ENCODE peak calls at places on chromosomes 16 and 17, in five cellular contexts. One of them, this sample, is unnamed.

GRCh38 chr16:73171380-73171779 is 123.5 kb upstream of the ZFHX3 start:
- DNase-seq in lower lobe of right lung: no peak
- DNase-seq in esophagus muscularis mucosa: no peak
- DNase-seq in mammary epithelial cell: no peak
- DNase-seq in fibroblast of lung: peak
- DNase-seq in this sample: no peak

GRCh38 chr17:42414782-42415409 is 8.2 kb downstream of the CAVIN1 start:
- DNase-seq in lower lobe of right lung: peak
- DNase-seq in esophagus muscularis mucosa: no peak
- DNase-seq in mammary epithelial cell: no peak
- DNase-seq in fibroblast of lung: no peak
- DNase-seq in this sample: no peak

GRCh38 chr17:33668516-33668915 is 375.4 kb upstream of the ASIC2 start:
- DNase-seq in lower lobe of right lung: no peak
- DNase-seq in esophagus muscularis mucosa: no peak
- DNase-seq in mammary epithelial cell: no peak
- DNase-seq in fibroblast of lung: no peak
- DNase-seq in this sample: no peak

GRCh38 chr16:2846511-2847310 is 11.3 kb downstream of the PRSS22 start:
- DNase-seq in lower lobe of right lung: no peak
- DNase-seq in esophagus muscularis mucosa: no peak
- DNase-seq in mammary epithelial cell: peak
- DNase-seq in fibroblast of lung: peak
- DNase-seq in this sample: no peak

GRCh38 chr16:50025544-50025931 is 513 bp downstream of the CNEP1R1 start:
- DNase-seq in lower lobe of right lung: no peak
- DNase-seq in esophagus muscularis mucosa: no peak
- DNase-seq in mammary epithelial cell: peak
- DNase-seq in fibroblast of lung: peak
- DNase-seq in this sample: no peak

GRCh38 chr17:21278304-21279197 is 6.0 kb upstream of the MAP2K3 start:
- DNase-seq in lower lobe of right lung: peak
- DNase-seq in esophagus muscularis mucosa: no peak
- DNase-seq in mammary epithelial cell: no peak
- DNase-seq in fibroblast of lung: no peak
- DNase-seq in this sample: no peak

GRCh38 chr16:16122264-16122663 is 101.0 kb downstream of the ABCC6 start:
- DNase-seq in lower lobe of right lung: no peak
- DNase-seq in esophagus muscularis mucosa: no peak
- DNase-seq in mammary epithelial cell: no peak
- DNase-seq in fibroblast of lung: no peak
- DNase-seq in this sample: no peak

GRCh38 chr17:51119415-51120356 is 982 bp downstream of the SPAG9 start:
- DNase-seq in lower lobe of right lung: peak
- DNase-seq in esophagus muscularis mucosa: peak
- DNase-seq in mammary epithelial cell: peak
- DNase-seq in fibroblast of lung: peak
- DNase-seq in this sample: no peak

GRCh38 chr17:48522031-48522593 is 8.7 kb downstream of the HOXB1 start:
- DNase-seq in lower lobe of right lung: no peak
- DNase-seq in esophagus muscularis mucosa: no peak
- DNase-seq in mammary epithelial cell: no peak
- DNase-seq in fibroblast of lung: peak
- DNase-seq in this sample: no peak

GRCh38 chr17:21024024-21024423 is 18.8 kb downstream of the USP22 start:
- DNase-seq in lower lobe of right lung: no peak
- DNase-seq in esophagus muscularis mucosa: no peak
- DNase-seq in mammary epithelial cell: no peak
- DNase-seq in fibroblast of lung: no peak
- DNase-seq in this sample: no peak

GRCh38 chr16:73154063-73154870 is 106.3 kb upstream of the ZFHX3 start:
- DNase-seq in lower lobe of right lung: peak
- DNase-seq in esophagus muscularis mucosa: no peak
- DNase-seq in mammary epithelial cell: no peak
- DNase-seq in fibroblast of lung: peak
- DNase-seq in this sample: no peak

GRCh38 chr16:66278604-66279262 is 87.8 kb upstream of the CDH5 start:
- DNase-seq in lower lobe of right lung: no peak
- DNase-seq in esophagus muscularis mucosa: no peak
- DNase-seq in mammary epithelial cell: peak
- DNase-seq in fibroblast of lung: no peak
- DNase-seq in this sample: no peak

GRCh38 chr17:35780876-35781409 is 14.5 kb downstream of the MMP28 start:
- DNase-seq in lower lobe of right lung: no peak
- DNase-seq in esophagus muscularis mucosa: no peak
- DNase-seq in mammary epithelial cell: no peak
- DNase-seq in fibroblast of lung: no peak
- DNase-seq in this sample: no peak

GRCh38 chr17:74212262-74212912 is 984 bp upstream of the TTYH2 start:
- DNase-seq in lower lobe of right lung: peak
- DNase-seq in esophagus muscularis mucosa: no peak
- DNase-seq in mammary epithelial cell: no peak
- DNase-seq in fibroblast of lung: peak
- DNase-seq in this sample: no peak

GRCh38 chr17:15119928-15120327 is 145.2 kb downstream of the PMP22 start:
- DNase-seq in lower lobe of right lung: no peak
- DNase-seq in esophagus muscularis mucosa: no peak
- DNase-seq in mammary epithelial cell: no peak
- DNase-seq in fibroblast of lung: no peak
- DNase-seq in this sample: no peak

GRCh38 chr17:73194514-73195222 is 1.8 kb downstream of the COG1 start:
- DNase-seq in lower lobe of right lung: no peak
- DNase-seq in esophagus muscularis mucosa: no peak
- DNase-seq in mammary epithelial cell: no peak
- DNase-seq in fibroblast of lung: peak
- DNase-seq in this sample: no peak

GRCh38 chr17:9308069-9308468 is 267.6 kb downstream of the STX8 start:
- DNase-seq in lower lobe of right lung: no peak
- DNase-seq in esophagus muscularis mucosa: no peak
- DNase-seq in mammary epithelial cell: peak
- DNase-seq in fibroblast of lung: no peak
- DNase-seq in this sample: no peak

GRCh38 chr17:39599006-39599664 is 8.6 kb downstream of the NEUROD2 start:
- DNase-seq in lower lobe of right lung: no peak
- DNase-seq in esophagus muscularis mucosa: no peak
- DNase-seq in mammary epithelial cell: no peak
- DNase-seq in fibroblast of lung: no peak
- DNase-seq in this sample: no peak

GRCh38 chr16:66740533-66740932 is 10.9 kb downstream of the DYNC1LI2 start:
- DNase-seq in lower lobe of right lung: no peak
- DNase-seq in esophagus muscularis mucosa: no peak
- DNase-seq in mammary epithelial cell: peak
- DNase-seq in fibroblast of lung: peak
- DNase-seq in this sample: no peak

GRCh38 chr17:9020096-9020823 is 1.1 kb upstream of the NTN1 start:
- DNase-seq in lower lobe of right lung: no peak
- DNase-seq in esophagus muscularis mucosa: no peak
- DNase-seq in mammary epithelial cell: no peak
- DNase-seq in fibroblast of lung: no peak
- DNase-seq in this sample: no peak

GRCh38 chr17:29929544-29930398 is at the start of gene SSH2:
- DNase-seq in lower lobe of right lung: peak
- DNase-seq in esophagus muscularis mucosa: peak
- DNase-seq in mammary epithelial cell: peak
- DNase-seq in fibroblast of lung: peak
- DNase-seq in this sample: peak

GRCh38 chr17:54899721-54900456 is 763 bp upstream of the TOM1L1 start:
- DNase-seq in lower lobe of right lung: no peak
- DNase-seq in esophagus muscularis mucosa: no peak
- DNase-seq in mammary epithelial cell: no peak
- DNase-seq in fibroblast of lung: no peak
- DNase-seq in this sample: no peak

GRCh38 chr17:69143683-69144231 is 2.1 kb upstream of the ABCA6 start:
- DNase-seq in lower lobe of right lung: no peak
- DNase-seq in esophagus muscularis mucosa: no peak
- DNase-seq in mammary epithelial cell: no peak
- DNase-seq in fibroblast of lung: no peak
- DNase-seq in this sample: no peak

GRCh38 chr17:50904522-50905459 is 38.6 kb upstream of the TOB1 start:
- DNase-seq in lower lobe of right lung: peak
- DNase-seq in esophagus muscularis mucosa: no peak
- DNase-seq in mammary epithelial cell: no peak
- DNase-seq in fibroblast of lung: peak
- DNase-seq in this sample: no peak

GRCh38 chr16:30663820-30664528 is 5.7 kb downstream of the FBRS start:
- DNase-seq in lower lobe of right lung: no peak
- DNase-seq in esophagus muscularis mucosa: no peak
- DNase-seq in mammary epithelial cell: no peak
- DNase-seq in fibroblast of lung: no peak
- DNase-seq in this sample: no peak

GRCh38 chr17:40518401-40519088 is 17.1 kb upstream of the TNS4 start:
- DNase-seq in lower lobe of right lung: no peak
- DNase-seq in esophagus muscularis mucosa: no peak
- DNase-seq in mammary epithelial cell: peak
- DNase-seq in fibroblast of lung: peak
- DNase-seq in this sample: no peak

GRCh38 chr17:31394544-31394943 is 3.1 kb downstream of the RAB11FIP4 start:
- DNase-seq in lower lobe of right lung: no peak
- DNase-seq in esophagus muscularis mucosa: no peak
- DNase-seq in mammary epithelial cell: no peak
- DNase-seq in fibroblast of lung: peak
- DNase-seq in this sample: peak

GRCh38 chr17:80780381-80781187 is 211.1 kb upstream of the CHMP6 start:
- DNase-seq in lower lobe of right lung: no peak
- DNase-seq in esophagus muscularis mucosa: no peak
- DNase-seq in mammary epithelial cell: no peak
- DNase-seq in fibroblast of lung: no peak
- DNase-seq in this sample: no peak

GRCh38 chr17:66491213-66491612 is 188.8 kb downstream of the PRKCA start:
- DNase-seq in lower lobe of right lung: no peak
- DNase-seq in esophagus muscularis mucosa: no peak
- DNase-seq in mammary epithelial cell: no peak
- DNase-seq in fibroblast of lung: no peak
- DNase-seq in this sample: no peak

GRCh38 chr16:70691223-70692129 is 5.6 kb upstream of the MTSS2 start:
- DNase-seq in lower lobe of right lung: peak
- DNase-seq in esophagus muscularis mucosa: no peak
- DNase-seq in mammary epithelial cell: no peak
- DNase-seq in fibroblast of lung: peak
- DNase-seq in this sample: peak

DNA sequence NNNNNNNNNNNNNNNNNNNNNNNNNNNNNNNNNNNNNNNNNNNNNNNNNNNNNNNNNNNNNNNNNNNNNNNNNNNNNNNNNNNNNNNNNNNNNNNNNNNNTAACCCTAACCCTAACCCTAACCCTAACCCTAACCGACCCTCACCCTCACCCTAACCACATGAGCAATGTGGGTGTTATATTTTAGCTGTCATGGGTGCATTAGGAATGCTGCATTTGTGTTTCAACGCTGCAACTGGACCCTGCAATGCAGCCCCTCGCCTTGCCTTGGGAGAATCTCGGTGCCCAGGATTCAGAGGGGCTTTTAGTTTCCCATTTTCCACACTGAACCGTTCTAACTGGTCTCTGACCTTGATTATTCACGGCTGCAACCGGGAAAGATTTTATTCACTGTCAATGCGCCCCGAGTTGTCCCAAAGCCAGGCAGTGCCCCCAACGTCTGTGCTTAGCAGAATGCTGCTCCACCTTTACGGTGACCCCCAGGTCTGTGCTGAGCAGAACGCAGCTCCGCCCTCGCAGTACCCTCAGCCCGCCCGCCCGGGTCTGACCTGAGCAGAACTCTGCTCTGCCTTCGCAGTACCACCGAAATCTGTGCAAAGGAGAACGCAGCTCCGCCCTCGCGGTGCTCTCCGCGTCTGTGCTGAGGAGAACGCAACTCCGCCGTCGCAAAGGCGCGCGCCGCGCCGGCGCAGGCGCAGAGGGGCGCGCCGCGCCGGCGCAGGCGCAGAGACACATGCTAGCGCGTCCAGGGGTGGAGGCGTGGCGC is 43.3 kb downstream of the POLR3K start:
- DNase-seq in lower lobe of right lung: peak
- DNase-seq in esophagus muscularis mucosa: no peak
- DNase-seq in mammary epithelial cell: no peak
- DNase-seq in fibroblast of lung: no peak
- DNase-seq in this sample: no peak
- H3K4me3 ChIP-seq in lower lobe of right lung: no peak
- H3K4me3 ChIP-seq in esophagus muscularis mucosa: no peak
- H3K4me3 ChIP-seq in mammary epithelial cell: peak
- H3K4me3 ChIP-seq in fibroblast of lung: no peak
- H3K4me3 ChIP-seq in this sample: peak

GRCh38 chr16:85003723-85004586 is 7.4 kb downstream of the ZDHHC7 start:
- DNase-seq in lower lobe of right lung: peak
- DNase-seq in esophagus muscularis mucosa: no peak
- DNase-seq in mammary epithelial cell: no peak
- DNase-seq in fibroblast of lung: no peak
- DNase-seq in this sample: no peak
- TF ChIP-seq CTCF in lower lobe of right lung: no peak
- TF ChIP-seq CTCF in esophagus muscularis mucosa: no peak
- TF ChIP-seq CTCF in mammary epithelial cell: no peak
- TF ChIP-seq CTCF in fibroblast of lung: no peak
- TF ChIP-seq CTCF in this sample: no peak

GRCh38 chr16:87648698-87649487 is 46.6 kb downstream of the JPH3 start:
- DNase-seq in lower lobe of right lung: no peak
- DNase-seq in esophagus muscularis mucosa: no peak
- DNase-seq in mammary epithelial cell: no peak
- DNase-seq in fibroblast of lung: no peak
- DNase-seq in this sample: no peak
- H3K4me3 ChIP-seq in lower lobe of right lung: no peak
- H3K4me3 ChIP-seq in esophagus muscularis mucosa: no peak
- H3K4me3 ChIP-seq in mammary epithelial cell: no peak
- H3K4me3 ChIP-seq in fibroblast of lung: no peak
- H3K4me3 ChIP-seq in this sample: no peak

DNA sequence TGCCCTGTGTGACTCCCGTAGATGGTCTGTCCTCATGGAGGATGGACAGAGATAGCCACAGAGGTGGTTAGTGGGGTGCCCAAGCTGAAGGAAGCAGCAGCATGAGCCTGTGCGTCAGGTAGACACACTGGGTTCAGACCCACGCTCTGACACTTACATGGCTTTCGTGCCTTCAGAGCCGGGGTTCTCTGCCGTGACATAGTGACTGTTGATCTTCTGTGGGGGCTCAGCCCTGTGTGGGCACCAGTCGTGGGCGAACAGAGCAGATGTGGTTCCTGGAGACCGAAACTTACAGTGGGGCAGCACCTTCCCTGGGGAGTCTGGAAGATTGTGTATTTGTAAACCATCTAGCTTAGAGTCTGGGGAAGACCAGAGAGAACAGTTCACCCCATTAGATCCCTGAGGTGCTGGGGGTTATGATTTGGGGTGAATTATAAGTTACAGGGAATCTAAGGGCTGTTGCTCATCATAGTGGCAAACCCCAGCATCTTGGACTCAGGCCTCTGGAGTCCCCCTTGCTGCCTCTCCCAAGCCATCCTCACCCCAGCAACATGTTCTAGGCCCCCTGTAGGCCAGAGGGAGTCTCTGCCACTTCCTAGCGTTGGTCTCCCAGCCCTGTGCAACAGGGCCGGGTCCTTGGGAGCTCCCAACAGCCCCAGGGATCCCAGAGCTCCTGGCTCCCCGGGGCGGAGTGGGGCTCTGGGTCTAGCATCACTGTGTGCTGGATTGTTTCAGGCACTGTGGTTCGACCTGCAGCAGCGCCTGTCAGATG is 28.6 kb downstream of the NECAB2 start:
- DNase-seq in lower lobe of right lung: no peak
- DNase-seq in esophagus muscularis mucosa: no peak
- DNase-seq in mammary epithelial cell: no peak
- DNase-seq in fibroblast of lung: no peak
- DNase-seq in this sample: no peak
- TF ChIP-seq CTCF in lower lobe of right lung: no peak
- TF ChIP-seq CTCF in esophagus muscularis mucosa: no peak
- TF ChIP-seq CTCF in mammary epithelial cell: no peak
- TF ChIP-seq CTCF in fibroblast of lung: no peak
- TF ChIP-seq CTCF in this sample: no peak

GRCh38 chr17:61331886-61332285 is 67.8 kb upstream of the TBX2 start:
- DNase-seq in lower lobe of right lung: no peak
- DNase-seq in esophagus muscularis mucosa: no peak
- DNase-seq in mammary epithelial cell: no peak
- DNase-seq in fibroblast of lung: no peak
- DNase-seq in this sample: no peak
- H3K4me3 ChIP-seq in lower lobe of right lung: no peak
- H3K4me3 ChIP-seq in esophagus muscularis mucosa: no peak
- H3K4me3 ChIP-seq in mammary epithelial cell: no peak
- H3K4me3 ChIP-seq in fibroblast of lung: no peak
- H3K4me3 ChIP-seq in this sample: no peak

This sample was measured in HFF-Myc.